ENCODE peak calls at places on chromosomes 3 and 15, in six cellular contexts. F is ecto neural progenitor cell; M is activated CD4-positive, alpha-beta T cell treated with anti-CD3 and anti-CD28 coated beads, Interleukin-2, amount 10 ng/mL, durations not matched to agents 7 days and 5 days; W is endothelial cell; G is EH; C is fibroblast of lung. J is an unnamed sample.

GRCh38 chr15:37059051-37059450 is 41.3 kb downstream of the MEIS2 start:
- DNase-seq in W (no peak), M (no peak), F (no peak), G (peak), C (peak), J (no peak)

GRCh38 chr3:42689421-42690014 is 4.2 kb downstream of the KLHL40 start:
- DNase-seq in W (no peak), C (no peak), F (no peak), G (no peak), M (no peak), J (no peak)

GRCh38 chr15:84953136-84953535 is 28.5 kb upstream of the PDE8A start:
- DNase-seq in F (no peak), W (no peak), M (no peak), C (peak), G (peak), J (no peak)

GRCh38 chr3:139758654-139759291 is 81.0 kb upstream of the NMNAT3 start:
- DNase-seq in W (no peak), F (no peak), M (no peak), G (peak), C (no peak), J (no peak)

GRCh38 chr15:78808550-78808949 is 2.7 kb downstream of the ADAMTS7 start:
- DNase-seq in W (no peak), F (no peak), G (peak), C (peak), M (peak), J (peak)

GRCh38 chr3:143119009-143119914 is at the start of gene CHST2:
- DNase-seq in G (peak), C (peak), M (peak), W (peak), F (peak), J (peak)

GRCh38 chr3:66011098-66011655 is 27.5 kb downstream of the MAGI1 start:
- DNase-seq in W (no peak), C (no peak), M (no peak), F (no peak), G (no peak), J (no peak)

GRCh38 chr3:94249491-94250079 is 186.7 kb downstream of the NSUN3 start:
- DNase-seq in W (peak), C (peak), G (peak), F (peak), M (peak), J (peak)

GRCh38 chr3:792651-793050 is 300.2 kb upstream of the CNTN6 start:
- DNase-seq in F (no peak), W (no peak), M (no peak), C (no peak), G (no peak), J (no peak)

GRCh38 chr3:189239616-189240015 is 67.8 kb downstream of the TPRG1 start:
- DNase-seq in F (no peak), G (no peak), C (no peak), W (no peak), M (no peak), J (no peak)

GRCh38 chr3:24048843-24049242 is 103.8 kb downstream of the NR1D2 start:
- DNase-seq in M (no peak), W (no peak), F (no peak), C (no peak), G (peak), J (no peak)

GRCh38 chr15:70329179-70329578 is 231.5 kb upstream of the TLE3 start:
- DNase-seq in G (no peak), W (no peak), C (no peak), F (no peak), M (no peak), J (no peak)

GRCh38 chr3:150081084-150081483 is 110.4 kb upstream of the PFN2 start:
- DNase-seq in C (peak), G (peak), M (no peak), F (no peak), W (no peak), J (no peak)

GRCh38 chr15:78828930-78829329 is 17.7 kb upstream of the ADAMTS7 start:
- DNase-seq in W (no peak), C (no peak), F (no peak), G (no peak), M (no peak), J (no peak)

GRCh38 chr15:83305696-83306291 is 21.3 kb upstream of the BNC1 start:
- DNase-seq in M (no peak), W (no peak), C (no peak), F (peak), G (no peak), J (no peak)

GRCh38 chr15:25830844-25831443 is 32.2 kb downstream of the ATP10A start:
- DNase-seq in G (peak), F (no peak), M (no peak), W (no peak), C (peak), J (no peak)

GRCh38 chr15:43484455-43484854 is 8.5 kb downstream of the TP53BP1 start:
- DNase-seq in W (no peak), C (no peak), M (no peak), F (no peak), G (peak), J (no peak)

GRCh38 chr15:84816694-84817460 is at the start of gene ALPK3:
- DNase-seq in G (no peak), F (no peak), M (no peak), W (peak), C (no peak), J (peak)

GRCh38 chr15:81265256-81265943 is 58.5 kb downstream of the STARD5 start:
- DNase-seq in W (peak), M (no peak), G (no peak), F (no peak), C (no peak), J (no peak)

GRCh38 chr15:44490628-44491027 is 46.3 kb upstream of the EIF3J start:
- DNase-seq in C (no peak), G (peak), M (no peak), W (no peak), F (no peak), J (no peak)

GRCh38 chr15:70474682-70475438 is 288.5 kb downstream of the UACA start:
- DNase-seq in W (no peak), M (no peak), C (peak), G (peak), F (no peak), J (no peak)

GRCh38 chr15:69852482-69853275 is 245.0 kb downstream of the TLE3 start:
- DNase-seq in G (peak), M (no peak), F (no peak), W (no peak), C (peak), J (no peak)

GRCh38 chr3:126900859-126901540 is 81.9 kb upstream of the PLXNA1 start:
- DNase-seq in C (no peak), M (no peak), G (no peak), F (no peak), W (no peak), J (no peak)

GRCh38 chr15:93458567-93458966 is 369.6 kb upstream of the RGMA start:
- DNase-seq in C (no peak), G (no peak), M (no peak), F (no peak), W (no peak), J (no peak)

GRCh38 chr3:128283429-128283828 is 130.1 kb downstream of the EEFSEC start:
- DNase-seq in C (no peak), M (no peak), W (no peak), G (no peak), F (peak), J (no peak)

GRCh38 chr3:151044706-151045105 is 40.8 kb upstream of the MED12L start:
- DNase-seq in W (no peak), F (no peak), G (peak), M (no peak), C (no peak), J (no peak)

GRCh38 chr3:50133283-50133615 is 21.9 kb upstream of the SEMA3F start:
- DNase-seq in M (no peak), C (no peak), W (no peak), G (no peak), F (no peak), J (no peak)

GRCh38 chr15:57030011-57030410 is 111.6 kb downstream of the TCF12 start:
- DNase-seq in G (no peak), W (no peak), C (no peak), M (no peak), F (no peak), J (no peak)

GRCh38 chr15:52728899-52729298 is 49.7 kb upstream of the ATOSA start:
- DNase-seq in G (peak), C (no peak), M (no peak), F (no peak), W (no peak), J (no peak)